ENCODE peak calls at places on chromosomes 6 and 20, in four cellular contexts. O, Z, A and L are unnamed samples.

GRCh38 chr6:33607784-33608161 is 13.3 kb upstream of the ITPR3 start:
- DNase-seq in O (peak), Z (no peak), A (peak), L (no peak)

GRCh38 chr6:99951016-99951805 is 42.8 kb downstream of the MCHR2 start:
- DNase-seq in O (no peak), Z (no peak), A (no peak), L (no peak)

GRCh38 chr20:20466341-20466879 is 98.5 kb downstream of the INSM1 start:
- DNase-seq in O (peak), Z (no peak), A (peak), L (peak)

GRCh38 chr20:58740356-58741308 is 48.0 kb downstream of the NPEPL1 start:
- DNase-seq in O (no peak), Z (no peak), A (no peak), L (no peak)

GRCh38 chr20:62822788-62823651 is 6.2 kb downstream of the COL9A3 start:
- DNase-seq in O (peak), Z (peak), A (peak), L (no peak)

GRCh38 chr20:13822459-13822858 is 37.6 kb downstream of the NDUFAF5 start:
- DNase-seq in O (no peak), Z (peak), A (no peak), L (no peak)

GRCh38 chr20:24102290-24102689 is 113.7 kb upstream of the GGTLC1 start:
- DNase-seq in O (peak), Z (peak), A (peak), L (no peak)

GRCh38 chr20:59438201-59438600 is 137.8 kb downstream of the EDN3 start:
- DNase-seq in O (no peak), Z (no peak), A (no peak), L (no peak)

GRCh38 chr6:114312931-114313330 is 29.9 kb downstream of the HS3ST5 start:
- DNase-seq in O (no peak), Z (no peak), A (peak), L (no peak)

GRCh38 chr6:33745558-33745957 is 1.1 kb downstream of the IP6K3 start:
- DNase-seq in O (no peak), Z (no peak), A (no peak), L (no peak)

GRCh38 chr6:43125119-43125518 is 46.0 kb upstream of the SRF start:
- DNase-seq in O (no peak), Z (no peak), A (no peak), L (peak)

GRCh38 chr20:57663681-57664451 is 43.6 kb upstream of the ZBP1 start:
- DNase-seq in O (no peak), Z (no peak), A (no peak), L (no peak)

GRCh38 chr20:15475483-15475882 is 1097.8 kb downstream of the KIF16B start:
- DNase-seq in O (peak), Z (no peak), A (peak), L (no peak)

GRCh38 chr20:58709703-58710039 is 17.1 kb downstream of the NPEPL1 start:
- DNase-seq in O (no peak), Z (no peak), A (no peak), L (no peak)

GRCh38 chr20:62927128-62927705 is 912 bp upstream of the DIDO1 start:
- DNase-seq in O (no peak), Z (no peak), A (no peak), L (no peak)

GRCh38 chr6:41200296-41200900 is 551 bp downstream of the TREML2 start:
- DNase-seq in O (no peak), Z (no peak), A (peak), L (no peak)

GRCh38 chr20:32621071-32621913 is 36.2 kb upstream of the NOL4L start:
- DNase-seq in O (no peak), Z (peak), A (no peak), L (no peak)

GRCh38 chr6:84492246-84493135 is 265.0 kb upstream of the CEP162 start:
- DNase-seq in O (no peak), Z (no peak), A (no peak), L (no peak)

GRCh38 chr6:15827492-15828255 is 164.8 kb upstream of the DTNBP1 start:
- DNase-seq in O (no peak), Z (no peak), A (peak), L (no peak)

GRCh38 chr6:130815200-130816071 is 11.8 kb upstream of the SMLR1 start:
- DNase-seq in O (no peak), Z (no peak), A (no peak), L (no peak)
- TF ChIP-seq CTCF in O (no peak), Z (no peak), A (no peak), L (no peak)

GRCh38 chr20:43537921-43538854 is 20.6 kb upstream of the SGK2 start:
- DNase-seq in O (peak), Z (peak), A (peak), L (peak)
- TF ChIP-seq CTCF in O (peak), Z (peak), A (peak), L (peak)

GRCh38 chr6:106688177-106688951 is 59.0 kb downstream of the QRSL1 start:
- DNase-seq in O (peak), Z (no peak), A (peak), L (no peak)
- TF ChIP-seq CTCF in O (no peak), Z (peak), A (peak), L (no peak)

GRCh38 chr20:1555952-1556351 is 1.6 kb downstream of the SIRPD start:
- DNase-seq in O (no peak), Z (no peak), A (no peak), L (no peak)
- TF ChIP-seq CTCF in O (no peak), Z (no peak), A (no peak), L (no peak)

GRCh38 chr6:138307352-138307751 is 70.4 kb upstream of the SMIM28 start:
- DNase-seq in O (no peak), Z (no peak), A (no peak), L (no peak)

GRCh38 chr6:138308728-138309110 is 69.0 kb upstream of the SMIM28 start:
- DNase-seq in O (no peak), Z (no peak), A (no peak), L (no peak)

GRCh38 chr6:138310294-138310693 is 67.4 kb upstream of the SMIM28 start:
- DNase-seq in O (no peak), Z (no peak), A (no peak), L (no peak)

GRCh38 chr6:138309695-138310094 is 68.0 kb upstream of the SMIM28 start:
- DNase-seq in O (no peak), Z (no peak), A (no peak), L (no peak)

GRCh38 chr6:138307816-138308727 is 69.6 kb upstream of the SMIM28 start:
- DNase-seq in O (peak), Z (no peak), A (no peak), L (peak)
- TF ChIP-seq CTCF in O (no peak), Z (no peak), A (no peak), L (peak)

GRCh38 chr6:94254689-94255088 is 835.3 kb upstream of the EPHA7 start:
- DNase-seq in O (peak), Z (no peak), A (no peak), L (no peak)
- TF ChIP-seq CTCF in O (peak), Z (peak), A (no peak), L (no peak)

GRCh38 chr6:52981215-52981910 is 13.7 kb downstream of the GSTA4 start:
- DNase-seq in O (no peak), Z (no peak), A (no peak), L (no peak)

GRCh38 chr6:52976591-52977035 is 18.5 kb downstream of the GSTA4 start:
- DNase-seq in O (no peak), Z (no peak), A (no peak), L (no peak)

GRCh38 chr6:52976149-52976548 is 18.9 kb downstream of the GSTA4 start:
- DNase-seq in O (no peak), Z (no peak), A (no peak), L (no peak)

GRCh38 chr6:52973013-52973412 is 22.1 kb downstream of the GSTA4 start:
- DNase-seq in O (no peak), Z (no peak), A (no peak), L (no peak)

GRCh38 chr6:52975580-52975979 is 19.5 kb downstream of the GSTA4 start:
- DNase-seq in O (no peak), Z (no peak), A (no peak), L (peak)
- TF ChIP-seq CTCF in O (no peak), Z (no peak), A (no peak), L (peak)

GRCh38 chr6:35804996-35805736 is at the start of gene LHFPL5:
- DNase-seq in O (peak), Z (peak), A (peak), L (no peak)
- TF ChIP-seq CTCF in O (no peak), Z (no peak), A (no peak), L (no peak)